ENCODE peak calls at places on chromosomes 16 and 17, in seven cellular contexts. V is effector memory CD4-positive, alpha-beta T cell; H is cardiac muscle cell; M is adipocyte; Z is upper lobe of right lung; U is kidney; I is right lobe of liver. E is an unnamed sample.
A peak's percentile ranks its signal among the peaks of the same experiment; 100 is the strongest.

GRCh38 chr17:62974788-62975586 is 9.0 kb downstream of the TANC2 start:
- DNase-seq in V (no peak), H (no peak), M (peak; percentile 12), Z (no peak), U (no peak), I (no peak), E (no peak)

GRCh38 chr17:43398724-43399595 is at the start of gene ARL4D:
- DNase-seq in V (peak; percentile 84), H (peak; percentile 88), M (peak; percentile 95), Z (peak; percentile 93), U (peak; percentile 96), I (peak; percentile 94), E (peak; percentile 81)

GRCh38 chr17:80596760-80597608 is 52.3 kb downstream of the RPTOR start:
- DNase-seq in V (no peak), H (no peak), M (no peak), Z (no peak), U (no peak), I (no peak), E (no peak)

GRCh38 chr17:75637143-75637538 is 3.9 kb downstream of the SMIM5 start:
- DNase-seq in V (no peak), H (no peak), M (no peak), Z (no peak), U (peak; percentile 86), I (no peak), E (no peak)

GRCh38 chr17:2222901-2223616 is 80.5 kb downstream of the SMG6 start:
- DNase-seq in V (peak; percentile 56), H (peak; percentile 81), M (peak; percentile 55), Z (no peak), U (no peak), I (peak; percentile 74), E (peak; percentile 72)

GRCh38 chr16:55663770-55664677 is 8.2 kb downstream of the SLC6A2 start:
- DNase-seq in V (no peak), H (no peak), M (peak; percentile 8), Z (no peak), U (no peak), I (no peak), E (no peak)

GRCh38 chr17:73952498-73953205 is 250.8 kb upstream of the RPL38 start:
- DNase-seq in V (no peak), H (peak; percentile 14), M (no peak), Z (peak; percentile 77), U (peak; percentile 67), I (no peak), E (no peak)

GRCh38 chr17:9427460-9428315 is 147.9 kb downstream of the STX8 start:
- DNase-seq in V (no peak), H (no peak), M (peak; percentile 19), Z (no peak), U (no peak), I (no peak), E (no peak)

GRCh38 chr16:74605746-74606520 is 981 bp downstream of the GLG1 start:
- DNase-seq in V (no peak), H (no peak), M (peak; percentile 59), Z (no peak), U (no peak), I (no peak), E (no peak)

GRCh38 chr16:24610421-24610765 is 71.0 kb downstream of the RBBP6 start:
- DNase-seq in V (no peak), H (peak; percentile 71), M (no peak), Z (peak; percentile 65), U (peak; percentile 75), I (no peak), E (no peak)

GRCh38 chr17:59688008-59688407 is 19.2 kb downstream of the PTRH2 start:
- DNase-seq in V (no peak), H (no peak), M (peak; percentile 21), Z (no peak), U (no peak), I (no peak), E (no peak)

GRCh38 chr17:57747221-57748017 is 2.3 kb upstream of the CCDC182 start:
- DNase-seq in V (peak; percentile 18), H (peak; percentile 78), M (peak; percentile 85), Z (no peak), U (no peak), I (no peak), E (peak; percentile 33)

GRCh38 chr17:74149597-74150427 is 53.7 kb upstream of the RPL38 start:
- DNase-seq in V (no peak), H (no peak), M (no peak), Z (no peak), U (peak; percentile 56), I (peak; percentile 24), E (no peak)

GRCh38 chr16:17512636-17513220 is 42.0 kb upstream of the XYLT1 start:
- DNase-seq in V (no peak), H (no peak), M (peak; percentile 16), Z (no peak), U (no peak), I (no peak), E (no peak)

GRCh38 chr16:57341441-57342303 is 16.9 kb upstream of the CCL22 start:
- DNase-seq in V (no peak), H (peak; percentile 58), M (peak; percentile 91), Z (no peak), U (no peak), I (no peak), E (no peak)

GRCh38 chr17:1447061-1447460 is 9.0 kb downstream of the CRK start:
- DNase-seq in V (no peak), H (peak; percentile 45), M (no peak), Z (no peak), U (no peak), I (no peak), E (no peak)

GRCh38 chr17:67994827-67995567 is 1.3 kb downstream of the C17orf58 start:
- DNase-seq in V (no peak), H (peak; percentile 71), M (peak; percentile 75), Z (no peak), U (no peak), I (peak; percentile 65), E (no peak)

GRCh38 chr16:27402964-27403600 is 1.1 kb downstream of the IL21R start:
- DNase-seq in V (no peak), H (no peak), M (no peak), Z (no peak), U (no peak), I (no peak), E (peak; percentile 40)

GRCh38 chr16:55494994-55495421 is 13.9 kb upstream of the LPCAT2 start:
- DNase-seq in V (no peak), H (peak; percentile 95), M (peak; percentile 91), Z (no peak), U (no peak), I (no peak), E (no peak)

GRCh38 chr17:50274142-50274944 is at the start of gene TMEM92:
- DNase-seq in V (no peak), H (no peak), M (no peak), Z (peak; percentile 92), U (peak; percentile 75), I (peak; percentile 76), E (peak; percentile 90)

DNA sequence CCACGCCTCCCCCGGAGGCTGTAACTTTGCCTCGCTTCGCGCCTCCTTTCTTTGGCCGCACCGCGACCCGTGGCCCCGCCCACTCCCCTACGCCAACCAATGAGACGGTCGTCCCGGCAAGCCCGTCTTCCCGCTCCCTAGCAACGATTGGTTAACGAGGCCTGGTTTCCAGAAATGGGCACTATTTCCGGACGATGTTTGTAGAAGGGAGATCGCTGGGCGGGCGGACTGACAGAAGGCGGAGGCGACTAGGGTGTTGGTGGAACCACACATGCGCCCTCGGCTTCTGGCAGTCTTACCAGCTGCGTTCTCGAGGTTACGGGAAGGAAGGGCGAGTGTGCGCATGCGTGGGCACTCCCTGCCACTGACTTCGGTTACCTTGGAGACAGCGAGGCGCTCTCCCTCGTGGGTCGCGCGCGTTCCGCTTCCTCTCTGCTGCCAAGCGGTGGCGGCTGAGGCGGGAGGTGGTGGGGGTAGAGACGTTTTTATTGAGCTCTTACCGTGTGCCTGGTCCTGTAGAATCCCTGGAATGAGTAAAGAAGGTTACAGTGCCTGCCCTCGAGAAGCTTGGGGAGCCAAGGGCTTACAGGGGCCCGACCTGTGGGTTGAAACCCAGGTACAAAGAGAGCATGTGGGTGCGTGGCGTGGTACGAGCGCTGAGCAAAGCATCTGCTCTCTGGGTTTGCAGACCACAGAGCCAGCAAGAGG is 447 bp upstream of the MAP3K14 start:
- DNase-seq in V (peak; percentile 100), H (peak; percentile 100), M (peak; percentile 100), Z (peak; percentile 100), U (peak; percentile 100), I (peak; percentile 100), E (peak; percentile 100)
- H3K4me1 ChIP-seq in V (peaks cover 71% of the 10 kb centered on the region), H (peaks cover 15% of the 10 kb centered on the region), M (peaks cover 66% of the 10 kb centered on the region), Z (peaks cover 55% of the 10 kb centered on the region), U (peaks cover 37% of the 10 kb centered on the region), I (no peaks in the 10 kb centered on the region), E (peaks cover 37% of the 10 kb centered on the region)

GRCh38 chr16:2081201-2081600 is 33.4 kb downstream of the TSC2 start:
- DNase-seq in V (no peak), H (no peak), M (no peak), Z (no peak), U (no peak), I (no peak), E (no peak)
- H3K4me1 ChIP-seq in V (no peaks in the 10 kb centered on the region), H (no peaks in the 10 kb centered on the region), M (no peaks in the 10 kb centered on the region), Z (peaks cover 8% of the 10 kb centered on the region), U (no peaks in the 10 kb centered on the region), I (no peaks in the 10 kb centered on the region), E (no peaks in the 10 kb centered on the region)

GRCh38 chr17:4318186-4318585 is 48.3 kb downstream of the UBE2G1 start:
- DNase-seq in V (no peak), H (no peak), M (no peak), Z (no peak), U (no peak), I (no peak), E (no peak)

GRCh38 chr17:4317648-4318047 is 48.8 kb downstream of the UBE2G1 start:
- DNase-seq in V (no peak), H (no peak), M (no peak), Z (no peak), U (no peak), I (no peak), E (no peak)

GRCh38 chr17:4318596-4318995 is 47.9 kb downstream of the UBE2G1 start:
- DNase-seq in V (no peak), H (no peak), M (no peak), Z (no peak), U (no peak), I (no peak), E (no peak)

GRCh38 chr17:4316648-4317047 is 49.8 kb downstream of the UBE2G1 start:
- DNase-seq in V (no peak), H (no peak), M (no peak), Z (no peak), U (no peak), I (no peak), E (no peak)

GRCh38 chr17:4319221-4319620 is 47.3 kb downstream of the UBE2G1 start:
- DNase-seq in V (no peak), H (no peak), M (no peak), Z (no peak), U (no peak), I (no peak), E (no peak)
- H3K4me1 ChIP-seq in V (no peaks in the 10 kb centered on the region), H (peaks cover 47% of the 10 kb centered on the region), M (peaks cover 22% of the 10 kb centered on the region), Z (peaks cover 2% of the 10 kb centered on the region), U (no peaks in the 10 kb centered on the region), I (no peaks in the 10 kb centered on the region), E (no peaks in the 10 kb centered on the region)

GRCh38 chr16:78584991-78585390 is 485.5 kb downstream of the WWOX start:
- DNase-seq in V (no peak), H (no peak), M (no peak), Z (no peak), U (no peak), I (no peak), E (no peak)

GRCh38 chr16:78589331-78589730 is 489.9 kb downstream of the WWOX start:
- DNase-seq in V (no peak), H (no peak), M (no peak), Z (no peak), U (no peak), I (no peak), E (no peak)

GRCh38 chr16:78579020-78579419 is 479.6 kb downstream of the WWOX start:
- DNase-seq in V (no peak), H (no peak), M (no peak), Z (no peak), U (no peak), I (no peak), E (no peak)

GRCh38 chr16:78584213-78584860 is 484.9 kb downstream of the WWOX start:
- DNase-seq in V (no peak), H (no peak), M (no peak), Z (no peak), U (no peak), I (no peak), E (no peak)
- H3K4me1 ChIP-seq in V (no peaks in the 10 kb centered on the region), H (peaks cover 6% of the 10 kb centered on the region), M (no peaks in the 10 kb centered on the region), Z (no peaks in the 10 kb centered on the region), U (no peaks in the 10 kb centered on the region), I (no peaks in the 10 kb centered on the region), E (no peaks in the 10 kb centered on the region)